ENCODE peak calls at places on chromosomes 4 and X, in six cellular contexts. One of them, this sample, is unnamed.

GRCh38 chrX:134484039-134484438 is 24.1 kb downstream of the HPRT1 start:
- DNase-seq in cardiac fibroblast: peak; percentile 74
- DNase-seq in hepatocyte: peak; percentile 50
- DNase-seq in pancreas: no peak
- DNase-seq in GM12865: peak; percentile 46
- DNase-seq in sigmoid colon: no peak
- DNase-seq in this sample: no peak

GRCh38 chr4:16916719-16917337 is 18.4 kb upstream of the LDB2 start:
- DNase-seq in cardiac fibroblast: peak; percentile 36
- DNase-seq in hepatocyte: peak; percentile 80
- DNase-seq in pancreas: no peak
- DNase-seq in GM12865: peak; percentile 85
- DNase-seq in sigmoid colon: no peak
- DNase-seq in this sample: no peak

GRCh38 chr4:108834787-108835384 is 72.0 kb upstream of the ETNPPL start:
- DNase-seq in cardiac fibroblast: peak; percentile 65
- DNase-seq in hepatocyte: peak; percentile 53
- DNase-seq in pancreas: no peak
- DNase-seq in GM12865: no peak
- DNase-seq in sigmoid colon: no peak
- DNase-seq in this sample: no peak

GRCh38 chrX:56766554-56767412 is 37.7 kb downstream of the NBDY start:
- DNase-seq in cardiac fibroblast: peak; percentile 60
- DNase-seq in hepatocyte: no peak
- DNase-seq in pancreas: peak; percentile 12
- DNase-seq in GM12865: no peak
- DNase-seq in sigmoid colon: peak; percentile 64
- DNase-seq in this sample: no peak

GRCh38 chr4:186137193-186137792 is 32.8 kb downstream of the FAM149A start:
- DNase-seq in cardiac fibroblast: peak; percentile 48
- DNase-seq in hepatocyte: peak; percentile 30
- DNase-seq in pancreas: no peak
- DNase-seq in GM12865: peak; percentile 29
- DNase-seq in sigmoid colon: no peak
- DNase-seq in this sample: no peak

GRCh38 chrX:151391722-151392121 is 5.3 kb upstream of the VMA21 start:
- DNase-seq in cardiac fibroblast: no peak
- DNase-seq in hepatocyte: no peak
- DNase-seq in pancreas: no peak
- DNase-seq in GM12865: no peak
- DNase-seq in sigmoid colon: no peak
- DNase-seq in this sample: no peak

GRCh38 chr4:40331937-40332336 is 3.2 kb upstream of the CHRNA9 start:
- DNase-seq in cardiac fibroblast: no peak
- DNase-seq in hepatocyte: no peak
- DNase-seq in pancreas: no peak
- DNase-seq in GM12865: no peak
- DNase-seq in sigmoid colon: no peak
- DNase-seq in this sample: no peak

GRCh38 chrX:75118296-75118695 is 37.8 kb downstream of the ABCB7 start:
- DNase-seq in cardiac fibroblast: no peak
- DNase-seq in hepatocyte: no peak
- DNase-seq in pancreas: no peak
- DNase-seq in GM12865: no peak
- DNase-seq in sigmoid colon: no peak
- DNase-seq in this sample: no peak

GRCh38 chr4:80781436-80781835 is 249.1 kb upstream of the BMP3 start:
- DNase-seq in cardiac fibroblast: no peak
- DNase-seq in hepatocyte: no peak
- DNase-seq in pancreas: no peak
- DNase-seq in GM12865: no peak
- DNase-seq in sigmoid colon: no peak
- DNase-seq in this sample: no peak

GRCh38 chrX:95076449-95076848 is 1402.4 kb downstream of the FAM133A start:
- DNase-seq in cardiac fibroblast: peak; percentile 49
- DNase-seq in hepatocyte: peak; percentile 43
- DNase-seq in pancreas: no peak
- DNase-seq in GM12865: peak; percentile 26
- DNase-seq in sigmoid colon: no peak
- DNase-seq in this sample: no peak

GRCh38 chrX:78652971-78653822 is 5.9 kb downstream of the RTL3 start:
- DNase-seq in cardiac fibroblast: peak; percentile 77
- DNase-seq in hepatocyte: no peak
- DNase-seq in pancreas: no peak
- DNase-seq in GM12865: peak; percentile 39
- DNase-seq in sigmoid colon: no peak
- DNase-seq in this sample: no peak

GRCh38 chrX:53422915-53423268 is 219 bp downstream of the RIBC1 start:
- DNase-seq in cardiac fibroblast: no peak
- DNase-seq in hepatocyte: no peak
- DNase-seq in pancreas: no peak
- DNase-seq in GM12865: no peak
- DNase-seq in sigmoid colon: no peak
- DNase-seq in this sample: no peak

GRCh38 chrX:136386821-136387220 is 86.1 kb downstream of the ADGRG4 start:
- DNase-seq in cardiac fibroblast: no peak
- DNase-seq in hepatocyte: no peak
- DNase-seq in pancreas: no peak
- DNase-seq in GM12865: no peak
- DNase-seq in sigmoid colon: no peak
- DNase-seq in this sample: no peak

GRCh38 chr4:22191565-22192301 is 243.2 kb upstream of the KCNIP4 start:
- DNase-seq in cardiac fibroblast: peak; percentile 22
- DNase-seq in hepatocyte: no peak
- DNase-seq in pancreas: no peak
- DNase-seq in GM12865: no peak
- DNase-seq in sigmoid colon: no peak
- DNase-seq in this sample: no peak

GRCh38 chr4:5708171-5708828 is at the start of gene EVC2:
- DNase-seq in cardiac fibroblast: peak; percentile 80
- DNase-seq in hepatocyte: peak; percentile 70
- DNase-seq in pancreas: peak; percentile 53
- DNase-seq in GM12865: no peak
- DNase-seq in sigmoid colon: peak; percentile 91
- DNase-seq in this sample: no peak

GRCh38 chrX:6226053-6226645 is 2.5 kb downstream of the NLGN4X start:
- DNase-seq in cardiac fibroblast: no peak
- DNase-seq in hepatocyte: peak; percentile 22
- DNase-seq in pancreas: no peak
- DNase-seq in GM12865: no peak
- DNase-seq in sigmoid colon: no peak
- DNase-seq in this sample: no peak

GRCh38 chrX:66638591-66639500 is at the start of gene EDA2R:
- DNase-seq in cardiac fibroblast: peak; percentile 70
- DNase-seq in hepatocyte: peak; percentile 64
- DNase-seq in pancreas: no peak
- DNase-seq in GM12865: peak; percentile 74
- DNase-seq in sigmoid colon: no peak
- DNase-seq in this sample: no peak

GRCh38 chrX:2183193-2183725 is 317.5 kb downstream of the DHRSX start:
- DNase-seq in cardiac fibroblast: no peak
- DNase-seq in hepatocyte: no peak
- DNase-seq in pancreas: no peak
- DNase-seq in GM12865: no peak
- DNase-seq in sigmoid colon: no peak
- DNase-seq in this sample: no peak

GRCh38 chr4:15521442-15522039 is 51.9 kb downstream of the CC2D2A start:
- DNase-seq in cardiac fibroblast: no peak
- DNase-seq in hepatocyte: no peak
- DNase-seq in pancreas: no peak
- DNase-seq in GM12865: no peak
- DNase-seq in sigmoid colon: no peak
- DNase-seq in this sample: no peak

GRCh38 chrX:13411496-13412207 is 91.8 kb upstream of the ATXN3L start:
- DNase-seq in cardiac fibroblast: no peak
- DNase-seq in hepatocyte: no peak
- DNase-seq in pancreas: no peak
- DNase-seq in GM12865: no peak
- DNase-seq in sigmoid colon: no peak
- DNase-seq in this sample: no peak

GRCh38 chr4:140233811-140234696 is 80.1 kb upstream of the MAML3 start:
- DNase-seq in cardiac fibroblast: peak; percentile 54
- DNase-seq in hepatocyte: peak; percentile 46
- DNase-seq in pancreas: no peak
- DNase-seq in GM12865: no peak
- DNase-seq in sigmoid colon: no peak
- DNase-seq in this sample: no peak

GRCh38 chr4:13498464-13498863 is 14.3 kb upstream of the RAB28 start:
- DNase-seq in cardiac fibroblast: no peak
- DNase-seq in hepatocyte: no peak
- DNase-seq in pancreas: no peak
- DNase-seq in GM12865: no peak
- DNase-seq in sigmoid colon: no peak
- DNase-seq in this sample: no peak

GRCh38 chr4:139241784-139242151 is 38.3 kb downstream of the MGARP start:
- DNase-seq in cardiac fibroblast: no peak
- DNase-seq in hepatocyte: no peak
- DNase-seq in pancreas: no peak
- DNase-seq in GM12865: no peak
- DNase-seq in sigmoid colon: no peak
- DNase-seq in this sample: no peak

GRCh38 chr4:1982124-1983052 is 26.4 kb downstream of the NELFA start:
- DNase-seq in cardiac fibroblast: no peak
- DNase-seq in hepatocyte: no peak
- DNase-seq in pancreas: no peak
- DNase-seq in GM12865: no peak
- DNase-seq in sigmoid colon: no peak
- DNase-seq in this sample: no peak

GRCh38 chr4:3331511-3332394 is 38.9 kb downstream of the RGS12 start:
- DNase-seq in cardiac fibroblast: no peak
- DNase-seq in hepatocyte: no peak
- DNase-seq in pancreas: no peak
- DNase-seq in GM12865: no peak
- DNase-seq in sigmoid colon: no peak
- DNase-seq in this sample: no peak

DNA sequence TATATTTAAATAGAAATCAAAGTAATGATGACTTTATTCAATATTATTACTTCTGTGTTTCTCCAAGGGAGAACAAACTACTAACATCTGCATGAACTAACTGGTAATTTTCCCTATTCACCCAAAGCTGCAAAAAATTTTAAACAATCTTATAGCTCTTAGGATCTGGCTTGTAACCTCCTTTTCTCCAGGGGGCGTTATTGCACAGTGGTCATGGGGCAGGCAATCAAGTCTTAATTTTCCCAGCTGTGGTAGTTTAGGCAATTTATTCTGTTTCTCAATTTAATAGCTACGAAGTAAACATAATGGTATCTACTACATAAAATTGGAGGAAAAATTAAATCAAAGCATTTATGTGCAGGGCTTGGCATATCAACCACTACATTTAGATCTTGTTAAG is 137.5 kb upstream of the GUCY1A1 start:
- DNase-seq in cardiac fibroblast: peak; percentile 66
- DNase-seq in hepatocyte: no peak
- DNase-seq in pancreas: no peak
- DNase-seq in GM12865: peak; percentile 44
- DNase-seq in sigmoid colon: no peak
- DNase-seq in this sample: no peak
- TF ChIP-seq CTCF in cardiac fibroblast: peak; percentile 10
- TF ChIP-seq CTCF in hepatocyte: peak; percentile 26
- TF ChIP-seq CTCF in pancreas: no peak
- TF ChIP-seq CTCF in GM12865: peak; percentile 28
- TF ChIP-seq CTCF in sigmoid colon: no peak
- TF ChIP-seq CTCF in this sample: no peak

GRCh38 chr4:123406862-123407261 is 10.3 kb downstream of the SPRY1 start:
- DNase-seq in cardiac fibroblast: peak; percentile 36
- DNase-seq in hepatocyte: no peak
- DNase-seq in pancreas: no peak
- DNase-seq in GM12865: no peak
- DNase-seq in sigmoid colon: no peak
- DNase-seq in this sample: no peak

GRCh38 chr4:123401466-123402175 is 5.0 kb downstream of the SPRY1 start:
- DNase-seq in cardiac fibroblast: peak; percentile 73
- DNase-seq in hepatocyte: no peak
- DNase-seq in pancreas: no peak
- DNase-seq in GM12865: no peak
- DNase-seq in sigmoid colon: no peak
- DNase-seq in this sample: no peak

GRCh38 chr4:123399638-123400358 is 3.2 kb downstream of the SPRY1 start:
- DNase-seq in cardiac fibroblast: peak; percentile 58
- DNase-seq in hepatocyte: no peak
- DNase-seq in pancreas: no peak
- DNase-seq in GM12865: peak; percentile 11
- DNase-seq in sigmoid colon: no peak
- DNase-seq in this sample: no peak

GRCh38 chr4:123405212-123405856 is 8.7 kb downstream of the SPRY1 start:
- DNase-seq in cardiac fibroblast: peak; percentile 62
- DNase-seq in hepatocyte: no peak
- DNase-seq in pancreas: no peak
- DNase-seq in GM12865: no peak
- DNase-seq in sigmoid colon: no peak
- DNase-seq in this sample: no peak

DNA sequence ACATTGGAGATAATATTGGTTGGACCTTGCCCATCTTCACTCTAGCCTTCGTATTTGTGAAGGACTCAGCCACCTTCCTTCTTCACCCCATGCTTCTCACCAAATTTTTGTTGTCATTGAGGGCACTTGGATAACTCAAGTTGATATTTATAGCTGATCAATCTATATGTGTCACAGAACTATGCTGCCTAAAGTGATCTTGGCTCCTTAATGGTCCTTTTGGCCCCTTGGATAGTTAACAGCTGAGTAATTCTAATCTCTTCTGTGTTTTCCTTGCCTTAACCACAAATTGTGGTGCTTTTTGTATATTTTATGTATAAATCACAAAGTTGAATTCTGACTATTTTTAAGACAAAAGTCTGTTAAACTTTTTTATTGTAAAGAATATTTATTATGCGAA is 6.6 kb downstream of the SPRY1 start:
- DNase-seq in cardiac fibroblast: peak; percentile 11
- DNase-seq in hepatocyte: no peak
- DNase-seq in pancreas: no peak
- DNase-seq in GM12865: no peak
- DNase-seq in sigmoid colon: no peak
- DNase-seq in this sample: no peak
- H3K4me3 ChIP-seq in cardiac fibroblast: peak overlapping the region; percentile 32
- H3K4me3 ChIP-seq in hepatocyte: no peak overlapping the region
- H3K4me3 ChIP-seq in pancreas: no peak overlapping the region
- H3K4me3 ChIP-seq in GM12865: no peak overlapping the region
- H3K4me3 ChIP-seq in sigmoid colon: peak overlapping the region; percentile 88
- H3K4me3 ChIP-seq in this sample: peak overlapping the region; percentile 3

GRCh38 chrX:130117166-130117565 is 6.9 kb upstream of the ELF4 start:
- DNase-seq in cardiac fibroblast: no peak
- DNase-seq in hepatocyte: no peak
- DNase-seq in pancreas: no peak
- DNase-seq in GM12865: no peak
- DNase-seq in sigmoid colon: no peak
- DNase-seq in this sample: no peak
- TF ChIP-seq CTCF in cardiac fibroblast: no peak
- TF ChIP-seq CTCF in hepatocyte: no peak
- TF ChIP-seq CTCF in pancreas: no peak
- TF ChIP-seq CTCF in GM12865: no peak
- TF ChIP-seq CTCF in sigmoid colon: no peak
- TF ChIP-seq CTCF in this sample: no peak

DNA sequence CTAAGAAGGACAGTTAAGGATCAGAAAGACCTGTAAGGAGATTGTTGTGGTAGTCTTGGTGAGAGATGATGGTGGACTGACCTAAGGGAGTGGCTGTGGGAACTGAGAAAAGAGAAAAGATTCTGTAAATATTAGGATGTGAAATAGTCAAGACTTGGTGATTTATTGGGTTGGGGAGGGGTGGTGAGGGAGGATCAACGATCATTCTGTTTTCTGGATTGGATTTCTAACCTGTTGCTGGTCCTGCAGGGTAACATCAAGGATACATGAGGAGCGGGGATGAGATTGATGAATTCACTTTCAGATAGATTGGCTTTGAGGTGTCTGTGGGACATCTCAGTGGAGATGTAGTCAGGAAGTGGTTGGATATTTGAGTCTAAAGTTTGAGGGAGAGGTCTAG is 1.4 kb downstream of the PIN4 start:
- DNase-seq in cardiac fibroblast: no peak
- DNase-seq in hepatocyte: no peak
- DNase-seq in pancreas: no peak
- DNase-seq in GM12865: no peak
- DNase-seq in sigmoid colon: no peak
- DNase-seq in this sample: no peak
- H3K4me3 ChIP-seq in cardiac fibroblast: peak overlapping the region; percentile 81
- H3K4me3 ChIP-seq in hepatocyte: no peak overlapping the region
- H3K4me3 ChIP-seq in pancreas: no peak overlapping the region
- H3K4me3 ChIP-seq in GM12865: peak overlapping the region; percentile 89
- H3K4me3 ChIP-seq in sigmoid colon: no peak overlapping the region
- H3K4me3 ChIP-seq in this sample: no peak overlapping the region

This sample was measured in esophagus squamous epithelium.